ENCODE peak calls at places on chromosomes 12 and 14, in seven cellular contexts. Q is esophagus squamous epithelium; M is colonic mucosa; V is heart left ventricle; E is GM23248; B is uterus; A is CD8-positive, alpha-beta memory T cell. G is an unnamed sample.

GRCh38 chr12:54926246-54926645 is 58.3 kb downstream of the TESPA1 start:
- DNase-seq in Q (no peak), V (no peak), M (no peak), E (no peak), B (no peak), A (no peak), G (no peak)

GRCh38 chr12:1698638-1699214 is 7.9 kb downstream of the ADIPOR2 start:
- DNase-seq in E (no peak), B (no peak), Q (no peak), M (no peak), A (no peak), V (no peak), G (no peak)

GRCh38 chr12:103382736-103383346 is 112.9 kb downstream of the C12orf42 start:
- DNase-seq in E (no peak), A (no peak), M (no peak), B (no peak), Q (no peak), V (no peak), G (no peak)

GRCh38 chr12:106767954-106768501 is 6.5 kb upstream of the RIC8B start:
- DNase-seq in A (no peak), M (no peak), E (no peak), V (no peak), B (no peak), Q (no peak), G (no peak)

GRCh38 chr14:104968153-104968527 is 10.0 kb downstream of the AHNAK2 start:
- DNase-seq in E (peak), Q (no peak), M (peak), A (no peak), V (peak), B (peak), G (peak)

GRCh38 chr12:132413931-132414588 is 75.9 kb upstream of the FBRSL1 start:
- DNase-seq in M (no peak), Q (no peak), B (no peak), V (no peak), A (no peak), E (no peak), G (no peak)

GRCh38 chr14:93317836-93318807 is 14.7 kb downstream of the BTBD7 start:
- DNase-seq in B (no peak), Q (no peak), M (no peak), E (peak), V (no peak), A (no peak), G (no peak)

GRCh38 chr12:27436029-27436428 is 10.5 kb upstream of the SMCO2 start:
- DNase-seq in E (no peak), B (no peak), A (no peak), M (no peak), V (no peak), Q (no peak), G (no peak)

GRCh38 chr12:50685641-50686040 is 78.3 kb upstream of the ATF1 start:
- DNase-seq in M (no peak), A (no peak), E (no peak), Q (no peak), B (no peak), V (no peak), G (no peak)

GRCh38 chr14:81313775-81314429 is 86.2 kb downstream of the STON2 start:
- DNase-seq in E (no peak), V (no peak), Q (no peak), A (no peak), B (no peak), M (no peak), G (no peak)

GRCh38 chr14:89621791-89622638 is 205.0 kb upstream of the FOXN3 start:
- DNase-seq in Q (no peak), M (no peak), E (no peak), B (no peak), V (no peak), A (no peak), G (no peak)

GRCh38 chr14:24818823-24819341 is 184.9 kb upstream of the GZMB start:
- DNase-seq in M (no peak), E (no peak), A (no peak), Q (no peak), B (no peak), V (no peak), G (no peak)

GRCh38 chr12:112008918-112009317 is 4.0 kb downstream of the TMEM116 start:
- DNase-seq in M (no peak), B (no peak), A (no peak), Q (no peak), V (no peak), E (no peak), G (no peak)

GRCh38 chr12:51238037-51238509 is 553 bp upstream of the DAZAP2 start:
- DNase-seq in Q (no peak), E (peak), M (no peak), A (no peak), B (no peak), V (no peak), G (no peak)

GRCh38 chr14:89907655-89908054 is 46.9 kb downstream of the EFCAB11 start:
- DNase-seq in E (no peak), B (no peak), A (no peak), M (no peak), V (no peak), Q (no peak), G (no peak)

GRCh38 chr14:104428333-104428851 is 151.2 kb upstream of the C14orf180 start:
- DNase-seq in B (no peak), M (no peak), Q (no peak), V (no peak), E (no peak), A (no peak), G (peak)

GRCh38 chr12:116164976-116165425 is 112.5 kb downstream of the MED13L start:
- DNase-seq in M (no peak), V (no peak), E (peak), Q (no peak), A (no peak), B (no peak), G (no peak)

GRCh38 chr12:104886418-104887401 is 71.4 kb downstream of the SLC41A2 start:
- DNase-seq in B (no peak), M (no peak), Q (no peak), V (no peak), A (no peak), E (peak), G (no peak)

GRCh38 chr12:76914102-76914859 is 35.5 kb upstream of the CSRP2 start:
- DNase-seq in B (no peak), E (no peak), A (no peak), Q (no peak), V (no peak), M (no peak), G (no peak)

GRCh38 chr14:24927809-24928208 is 122.1 kb downstream of the STXBP6 start:
- DNase-seq in V (no peak), E (no peak), A (no peak), M (no peak), B (no peak), Q (no peak), G (no peak)

GRCh38 chr12:11815397-11815796 is 165.9 kb downstream of the ETV6 start:
- DNase-seq in B (no peak), A (no peak), V (no peak), E (no peak), M (no peak), Q (no peak), G (no peak)

GRCh38 chr12:10563966-10564365 is 49.4 kb downstream of the MAGOHB start:
- DNase-seq in Q (no peak), A (no peak), B (no peak), M (no peak), V (no peak), E (peak), G (no peak)

GRCh38 chr14:103121846-103122577 is 1.2 kb upstream of the TNFAIP2 start:
- DNase-seq in E (peak), V (peak), B (peak), M (peak), Q (no peak), A (no peak), G (peak)

GRCh38 chr12:49635656-49636055 is 12.3 kb downstream of the PRPF40B start:
- DNase-seq in M (no peak), Q (no peak), E (no peak), V (no peak), A (no peak), B (no peak), G (no peak)

GRCh38 chr12:49637401-49637800 is 14.0 kb downstream of the PRPF40B start:
- DNase-seq in V (no peak), A (no peak), B (no peak), Q (no peak), E (no peak), M (no peak), G (no peak)

GRCh38 chr12:49636574-49636973 is 13.2 kb downstream of the PRPF40B start:
- DNase-seq in A (no peak), B (peak), E (no peak), Q (no peak), V (no peak), M (no peak), G (no peak)

GRCh38 chr12:49635036-49635435 is 11.7 kb downstream of the PRPF40B start:
- DNase-seq in B (no peak), E (no peak), V (no peak), Q (no peak), M (no peak), A (no peak), G (no peak)

GRCh38 chr12:49636979-49637378 is 13.6 kb downstream of the PRPF40B start:
- DNase-seq in V (peak), M (peak), B (peak), E (peak), Q (no peak), A (peak), G (no peak)
- H3K27ac ChIP-seq in V (no peak), M (no peak), B (peak), E (no peak), Q (no peak), A (no peak), G (no peak)

GRCh38 chr14:30638926-30639325 is 16.8 kb downstream of the SCFD1 start:
- DNase-seq in B (no peak), M (no peak), V (no peak), Q (no peak), E (peak), A (no peak), G (peak)
- H3K4me3 ChIP-seq in B (no peak), M (no peak), V (no peak), Q (no peak), E (no peak), A (no peak), G (no peak)

GRCh38 chr14:75605916-75606315 is 27.5 kb downstream of the FLVCR2 start:
- DNase-seq in E (no peak), A (no peak), B (no peak), Q (no peak), V (no peak), M (no peak), G (no peak)
- H3K27ac ChIP-seq in E (no peak), A (no peak), B (no peak), Q (no peak), V (peak), M (no peak), G (peak)

GRCh38 chr14:37198273-37198598 is 499 bp downstream of the MIPOL1 start:
- DNase-seq in M (no peak), V (no peak), A (no peak), E (no peak), Q (no peak), B (no peak), G (no peak)
- H3K4me3 ChIP-seq in M (peak), V (peak), A (no peak), E (peak), Q (peak), B (peak), G (peak)

DNA sequence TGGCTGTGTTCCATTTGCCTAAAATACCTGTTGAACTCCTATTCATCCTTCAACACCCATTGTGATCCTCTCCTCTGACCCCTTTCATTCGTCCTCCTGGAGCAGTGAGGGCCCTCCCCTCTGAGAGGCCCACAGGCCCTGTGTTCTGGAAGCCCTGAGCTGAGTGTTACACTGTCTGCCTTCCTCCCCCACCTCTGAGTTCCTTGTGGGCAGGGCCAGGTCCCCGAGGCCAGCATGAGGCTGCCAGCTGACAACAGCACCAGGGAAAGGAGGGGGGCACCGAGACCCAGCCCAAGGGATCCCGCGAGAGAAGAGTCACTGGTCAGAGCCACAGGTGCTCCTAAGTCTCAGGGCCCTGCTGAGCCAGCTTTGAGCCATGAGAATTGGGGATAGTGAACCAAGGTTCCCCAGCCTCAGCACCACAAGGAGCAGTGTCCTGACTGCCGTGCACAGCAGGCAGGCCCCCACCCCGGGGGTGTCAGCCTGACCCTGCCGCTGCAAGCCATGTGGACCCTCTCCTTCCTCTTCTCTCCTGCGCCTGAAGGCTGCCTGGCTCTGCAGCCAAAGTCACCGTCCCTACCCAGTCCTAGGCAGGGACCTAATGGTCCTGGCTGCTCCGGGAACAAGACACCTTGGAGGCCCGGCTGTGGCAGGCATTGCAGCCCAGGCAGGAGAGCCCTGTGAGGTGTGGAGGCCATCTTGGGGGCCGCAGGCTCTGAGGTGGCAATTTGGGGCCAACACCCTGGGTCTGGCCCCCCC is 52.5 kb downstream of the BEGAIN start:
- DNase-seq in V (no peak), A (no peak), E (no peak), B (peak), M (peak), Q (no peak), G (peak)
- H3K27ac ChIP-seq in V (no peak), A (no peak), E (no peak), B (peak), M (no peak), Q (no peak), G (no peak)

GRCh38 chr12:128267651-128268347 is 829 bp downstream of the TMEM132C start:
- DNase-seq in B (peak), M (no peak), A (no peak), V (no peak), Q (no peak), E (no peak), G (no peak)

GRCh38 chr12:128267246-128267622 is 264 bp downstream of the TMEM132C start:
- DNase-seq in B (no peak), V (no peak), Q (no peak), A (no peak), E (no peak), M (no peak), G (no peak)

GRCh38 chr12:128265566-128265965 is 1.4 kb upstream of the TMEM132C start:
- DNase-seq in Q (no peak), E (no peak), A (no peak), M (no peak), V (no peak), B (no peak), G (no peak)

GRCh38 chr12:128266086-128266485 is 884 bp upstream of the TMEM132C start:
- DNase-seq in V (no peak), B (no peak), E (no peak), A (no peak), Q (no peak), M (no peak), G (no peak)

GRCh38 chr12:128266559-128267245 is at the start of gene TMEM132C:
- DNase-seq in B (peak), Q (no peak), E (no peak), A (no peak), V (no peak), M (no peak), G (no peak)
- H3K4me3 ChIP-seq in B (peak), Q (peak), E (no peak), A (no peak), V (peak), M (no peak), G (peak)

DNA sequence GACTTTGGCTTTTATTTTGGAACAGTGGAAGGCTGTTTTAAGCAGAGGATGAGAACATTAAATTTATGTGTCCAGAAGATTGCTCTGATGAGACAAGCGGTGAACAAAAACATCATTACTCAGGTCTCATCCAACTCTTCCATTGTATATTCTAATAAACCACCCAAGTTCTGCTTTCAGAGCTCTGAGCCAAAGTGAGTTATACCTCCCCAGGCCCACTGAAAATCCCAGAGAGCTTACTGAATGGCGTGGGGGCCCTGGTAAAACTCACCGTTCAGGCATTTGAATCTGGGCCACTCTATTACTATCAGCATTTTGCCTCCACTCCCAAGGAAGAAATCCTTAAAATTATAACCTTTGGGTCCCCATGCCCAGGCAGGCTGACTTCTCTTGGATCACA is 122.0 kb upstream of the HIF1A start:
- DNase-seq in M (no peak), Q (no peak), B (no peak), V (no peak), E (peak), A (no peak), G (no peak)
- H3K27ac ChIP-seq in M (no peak), Q (peak), B (no peak), V (no peak), E (peak), A (no peak), G (no peak)

GRCh38 chr12:14240873-14241220 is 124.6 kb upstream of the ATF7IP start:
- DNase-seq in E (no peak), B (no peak), M (no peak), Q (no peak), V (no peak), A (no peak), G (no peak)

GRCh38 chr12:14239935-14240872 is 125.3 kb upstream of the ATF7IP start:
- DNase-seq in E (no peak), V (no peak), Q (no peak), B (no peak), A (no peak), M (peak), G (peak)

GRCh38 chr12:14238224-14238792 is 127.2 kb upstream of the ATF7IP start:
- DNase-seq in E (peak), V (no peak), Q (no peak), M (no peak), A (peak), B (no peak), G (no peak)

GRCh38 chr12:14243941-14244340 is 121.5 kb upstream of the ATF7IP start:
- DNase-seq in A (no peak), B (no peak), V (no peak), E (no peak), M (no peak), Q (no peak), G (no peak)

GRCh38 chr12:14239350-14239934 is 126.0 kb upstream of the ATF7IP start:
- DNase-seq in Q (no peak), A (no peak), B (no peak), V (peak), M (peak), E (peak), G (no peak)
- H3K4me3 ChIP-seq in Q (peak), A (peak), B (no peak), V (peak), M (no peak), E (peak), G (peak)